ENCODE peak calls at places on chromosomes 13 and 19, in five cellular contexts. S, R, C, H and D are unnamed samples.

GRCh38 chr13:110268576-110269185 is 38.3 kb downstream of the COL4A1 start:
- DNase-seq in S (no peak), R (no peak), C (no peak), H (no peak), D (no peak)

GRCh38 chr13:60411464-60411863 is 14.4 kb downstream of the TDRD3 start:
- DNase-seq in S (no peak), R (no peak), C (no peak), H (no peak), D (no peak)

GRCh38 chr13:44651209-44651608 is 75.1 kb upstream of the TSC22D1 start:
- DNase-seq in S (no peak), R (no peak), C (no peak), H (no peak), D (no peak)

GRCh38 chr19:55339225-55340143 is at the start of gene KMT5C:
- DNase-seq in S (peak; percentile 100), R (peak; percentile 100), C (peak; percentile 100), H (peak; percentile 100), D (peak; percentile 100)

GRCh38 chr13:75489502-75490263 is 7.7 kb upstream of the TBC1D4 start:
- DNase-seq in S (no peak), R (peak; percentile 79), C (peak; percentile 46), H (peak; percentile 62), D (no peak)

GRCh38 chr13:38685974-38686571 is 804 bp upstream of the FREM2 start:
- DNase-seq in S (peak; percentile 5), R (peak; percentile 23), C (no peak), H (peak; percentile 26), D (peak; percentile 91)

GRCh38 chr13:44837250-44837649 is 152.0 kb downstream of the NUFIP1 start:
- DNase-seq in S (no peak), R (peak; percentile 65), C (no peak), H (peak; percentile 52), D (no peak)

GRCh38 chr19:6587093-6587820 is 3.7 kb downstream of the CD70 start:
- DNase-seq in S (peak; percentile 40), R (no peak), C (no peak), H (no peak), D (peak; percentile 59)

GRCh38 chr13:103277959-103278673 is 211.9 kb upstream of the SLC10A2 start:
- DNase-seq in S (no peak), R (no peak), C (no peak), H (no peak), D (no peak)

GRCh38 chr13:113179374-113180230 is 21.2 kb downstream of the PROZ start:
- DNase-seq in S (peak; percentile 43), R (peak; percentile 64), C (no peak), H (no peak), D (no peak)

GRCh38 chr13:41563501-41564001 is 106.2 kb downstream of the RGCC start:
- DNase-seq in S (no peak), R (peak; percentile 91), C (peak; percentile 57), H (peak; percentile 30), D (peak; percentile 28)

GRCh38 chr19:47227347-47228167 is 3.4 kb downstream of the BBC3 start:
- DNase-seq in S (peak; percentile 97), R (peak; percentile 92), C (peak; percentile 88), H (peak; percentile 79), D (peak; percentile 75)

GRCh38 chr13:19862511-19863313 is 737 bp downstream of the ZMYM5 start:
- DNase-seq in S (peak; percentile 24), R (peak; percentile 22), C (no peak), H (peak; percentile 27), D (peak; percentile 43)
- TF ChIP-seq EZH2 in S (no peak), R (no peak), C (no peak), H (no peak), D (no peak)

DNA sequence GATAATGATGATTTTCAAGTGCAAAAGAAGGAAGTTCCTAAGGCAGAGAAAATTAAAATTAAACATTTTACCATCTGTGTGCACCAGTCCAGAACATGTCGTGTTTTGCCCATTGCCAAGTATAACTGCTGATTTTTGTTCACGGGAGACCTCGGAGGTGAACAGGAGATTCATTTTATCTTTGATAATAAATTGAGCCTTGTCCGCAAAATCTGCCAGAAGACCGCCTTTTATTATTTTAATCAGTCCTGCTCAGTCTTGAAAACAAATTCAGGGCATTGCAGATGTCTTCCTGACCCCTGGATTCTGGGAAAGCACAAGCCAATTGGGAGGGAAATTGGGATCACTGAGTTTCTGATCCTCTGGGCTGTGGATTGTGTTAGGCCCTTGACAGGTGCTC is 165.9 kb downstream of the STK24 start:
- DNase-seq in S (no peak), R (no peak), C (no peak), H (no peak), D (no peak)
- H3K36me3 ChIP-seq in S (no peaks in the 10 kb centered on the region), R (peaks cover 9% of the 10 kb centered on the region), C (peaks cover 84% of the 10 kb centered on the region), H (no peaks in the 10 kb centered on the region), D (peaks cover 24% of the 10 kb centered on the region)

GRCh38 chr19:23440791-23441190 is 45.5 kb upstream of the ZNF91 start:
- DNase-seq in S (peak; percentile 16), R (no peak), C (no peak), H (no peak), D (no peak)
- TF ChIP-seq CTCF in S (peak; percentile 19), R (peak; percentile 37), C (peak; percentile 20), H (peak; percentile 45), D (peak; percentile 33)

GRCh38 chr19:13092206-13092605 is 10.5 kb downstream of the LYL1 start:
- DNase-seq in S (no peak), R (no peak), C (no peak), H (no peak), D (no peak)
- TF ChIP-seq EZH2 in S (no peak), R (no peak), C (no peak), H (no peak), D (no peak)

GRCh38 chr19:15260939-15261338 is 28.7 kb upstream of the EPHX3 start:
- DNase-seq in S (no peak), R (no peak), C (no peak), H (peak; percentile 18), D (peak; percentile 49)
- H3K36me3 ChIP-seq in S (peaks cover 100% of the 10 kb centered on the region), R (peaks cover 49% of the 10 kb centered on the region), C (peaks cover 95% of the 10 kb centered on the region), H (peaks cover 82% of the 10 kb centered on the region), D (peaks cover 94% of the 10 kb centered on the region)

GRCh38 chr19:4206818-4207484 is 22.4 kb upstream of the EBI3 start:
- DNase-seq in S (peak; percentile 62), R (peak; percentile 14), C (no peak), H (no peak), D (peak; percentile 73)
- TF ChIP-seq CTCF in S (no peak), R (peak; percentile 33), C (peak; percentile 56), H (peak; percentile 22), D (peak; percentile 46)

GRCh38 chr13:85377783-85378182 is 421.4 kb downstream of the SLITRK6 start:
- DNase-seq in S (no peak), R (peak; percentile 1), C (no peak), H (peak; percentile 84), D (no peak)

GRCh38 chr13:85379991-85380390 is 419.2 kb downstream of the SLITRK6 start:
- DNase-seq in S (no peak), R (no peak), C (no peak), H (no peak), D (no peak)

GRCh38 chr13:85383291-85383690 is 415.9 kb downstream of the SLITRK6 start:
- DNase-seq in S (no peak), R (no peak), C (no peak), H (no peak), D (no peak)

GRCh38 chr13:85379433-85379832 is 419.8 kb downstream of the SLITRK6 start:
- DNase-seq in S (no peak), R (no peak), C (no peak), H (no peak), D (no peak)

GRCh38 chr13:85381082-85381481 is 418.1 kb downstream of the SLITRK6 start:
- DNase-seq in S (no peak), R (no peak), C (no peak), H (peak; percentile 57), D (no peak)
- TF ChIP-seq EZH2 in S (no peak), R (no peak), C (no peak), H (no peak), D (no peak)

DNA sequence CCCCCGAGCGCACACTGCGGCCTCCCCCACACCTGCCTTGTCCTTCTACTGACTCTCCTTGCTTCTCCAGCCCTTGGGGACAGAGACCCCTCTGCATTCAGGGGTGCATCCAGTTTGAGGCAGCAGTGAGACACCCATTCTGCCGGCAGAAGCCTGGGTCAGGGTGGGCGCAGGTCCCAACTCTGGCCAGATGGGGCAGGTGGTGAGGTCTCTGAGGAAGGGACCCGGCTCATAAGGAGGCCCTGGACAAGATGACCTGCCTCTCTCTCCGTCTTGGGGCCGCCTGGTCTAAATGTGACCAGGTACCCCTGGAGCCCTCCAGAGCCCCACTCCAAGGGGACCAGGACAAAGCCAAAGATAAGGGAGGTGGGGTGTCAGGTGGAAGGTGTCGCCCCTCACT is 6.1 kb downstream of the CHERP start:
- DNase-seq in S (no peak), R (no peak), C (no peak), H (no peak), D (no peak)
- H3K36me3 ChIP-seq in S (peaks cover 97% of the 10 kb centered on the region), R (peaks cover 27% of the 10 kb centered on the region), C (peaks cover 79% of the 10 kb centered on the region), H (peaks cover 64% of the 10 kb centered on the region), D (peaks cover 76% of the 10 kb centered on the region)

GRCh38 chr13:91167706-91168459 is 179.6 kb upstream of the MIR17HG start:
- DNase-seq in S (no peak), R (peak; percentile 18), C (no peak), H (no peak), D (peak; percentile 33)
- TF ChIP-seq CTCF in S (no peak), R (no peak), C (no peak), H (no peak), D (no peak)

GRCh38 chr19:42303101-42303464 is 659 bp upstream of the PAFAH1B3 start:
- DNase-seq in S (no peak), R (no peak), C (no peak), H (no peak), D (no peak)
- TF ChIP-seq EZH2 in S (no peak), R (no peak), C (no peak), H (no peak), D (no peak)